ENCODE peak calls at places on chromosomes 12 and 14, in six cellular contexts. F, B, A, V, U and K are unnamed samples.

GRCh38 chr12:119803391-119803791 is 73.7 kb downstream of the CIT start:
- DNase-seq in F (peak; percentile 29), B (no peak), A (peak; percentile 58), V (peak; percentile 30), U (peak; percentile 47), K (no peak)

GRCh38 chr12:123269395-123269892 is 2.2 kb downstream of the CDK2AP1 start:
- DNase-seq in F (peak; percentile 73), B (peak; percentile 61), A (peak; percentile 55), V (peak; percentile 82), U (peak; percentile 80), K (peak; percentile 54)

GRCh38 chr14:67663633-67664032 is 10.8 kb downstream of the VTI1B start:
- DNase-seq in F (no peak), B (peak; percentile 66), A (no peak), V (no peak), U (no peak), K (no peak)

GRCh38 chr14:87643005-87643404 is 350.0 kb downstream of the GALC start:
- DNase-seq in F (peak; percentile 4), B (peak; percentile 5), A (no peak), V (no peak), U (no peak), K (no peak)

GRCh38 chr12:94263011-94263786 is 114.8 kb downstream of the PLXNC1 start:
- DNase-seq in F (no peak), B (no peak), A (no peak), V (no peak), U (no peak), K (peak; percentile 62)

GRCh38 chr12:124479680-124480468 is 87.5 kb downstream of the NCOR2 start:
- DNase-seq in F (no peak), B (no peak), A (no peak), V (no peak), U (no peak), K (no peak)

GRCh38 chr12:82673698-82674097 is 13.0 kb upstream of the TMTC2 start:
- DNase-seq in F (no peak), B (no peak), A (no peak), V (no peak), U (no peak), K (no peak)

GRCh38 chr12:126719886-126720666 is 1546.9 kb upstream of the TMEM132C start:
- DNase-seq in F (no peak), B (no peak), A (no peak), V (no peak), U (peak; percentile 25), K (no peak)

GRCh38 chr14:75794615-75795038 is 133.6 kb downstream of the TTLL5 start:
- DNase-seq in F (peak; percentile 88), B (peak; percentile 42), A (peak; percentile 82), V (no peak), U (no peak), K (no peak)

GRCh38 chr14:69667938-69668336 is 56.5 kb downstream of the SUSD6 start:
- DNase-seq in F (no peak), B (no peak), A (no peak), V (no peak), U (no peak), K (no peak)

GRCh38 chr12:46549527-46550265 is 177.1 kb upstream of the SLC38A2 start:
- DNase-seq in F (peak; percentile 92), B (peak; percentile 92), A (peak; percentile 96), V (no peak), U (no peak), K (peak; percentile 57)

GRCh38 chr14:64569108-64570045 is 19.6 kb downstream of the PPP1R36 start:
- DNase-seq in F (peak; percentile 88), B (peak; percentile 77), A (peak; percentile 92), V (no peak), U (no peak), K (no peak)

GRCh38 chr12:41795910-41796309 is 348.8 kb downstream of the GXYLT1 start:
- DNase-seq in F (no peak), B (no peak), A (no peak), V (peak; percentile 4), U (peak; percentile 17), K (no peak)

GRCh38 chr12:89706551-89707348 is 1.9 kb downstream of the ATP2B1 start:
- DNase-seq in F (no peak), B (peak; percentile 62), A (peak; percentile 44), V (no peak), U (peak; percentile 10), K (no peak)

GRCh38 chr12:89947437-89948265 is 239.0 kb upstream of the ATP2B1 start:
- DNase-seq in F (peak; percentile 92), B (peak; percentile 89), A (peak; percentile 97), V (no peak), U (no peak), K (peak; percentile 44)

GRCh38 chr12:123546281-123546680 is 12.8 kb upstream of the RILPL1 start:
- DNase-seq in F (no peak), B (peak; percentile 54), A (no peak), V (no peak), U (no peak), K (no peak)

GRCh38 chr12:67592228-67593011 is 56.1 kb upstream of the DYRK2 start:
- DNase-seq in F (peak; percentile 46), B (peak; percentile 62), A (peak; percentile 65), V (no peak), U (no peak), K (no peak)

GRCh38 chr12:2801044-2801783 is 6.4 kb downstream of the FKBP4 start:
- DNase-seq in F (no peak), B (no peak), A (no peak), V (no peak), U (no peak), K (no peak)

GRCh38 chr14:104665663-104666522 is 23.5 kb upstream of the INF2 start:
- DNase-seq in F (no peak), B (peak; percentile 30), A (no peak), V (peak; percentile 76), U (peak; percentile 62), K (no peak)
- TF ChIP-seq CTCF in F (peak; percentile 18), B (peak; percentile 34), A (peak; percentile 39), V (peak; percentile 50), U (no peak), K (peak; percentile 55)

DNA sequence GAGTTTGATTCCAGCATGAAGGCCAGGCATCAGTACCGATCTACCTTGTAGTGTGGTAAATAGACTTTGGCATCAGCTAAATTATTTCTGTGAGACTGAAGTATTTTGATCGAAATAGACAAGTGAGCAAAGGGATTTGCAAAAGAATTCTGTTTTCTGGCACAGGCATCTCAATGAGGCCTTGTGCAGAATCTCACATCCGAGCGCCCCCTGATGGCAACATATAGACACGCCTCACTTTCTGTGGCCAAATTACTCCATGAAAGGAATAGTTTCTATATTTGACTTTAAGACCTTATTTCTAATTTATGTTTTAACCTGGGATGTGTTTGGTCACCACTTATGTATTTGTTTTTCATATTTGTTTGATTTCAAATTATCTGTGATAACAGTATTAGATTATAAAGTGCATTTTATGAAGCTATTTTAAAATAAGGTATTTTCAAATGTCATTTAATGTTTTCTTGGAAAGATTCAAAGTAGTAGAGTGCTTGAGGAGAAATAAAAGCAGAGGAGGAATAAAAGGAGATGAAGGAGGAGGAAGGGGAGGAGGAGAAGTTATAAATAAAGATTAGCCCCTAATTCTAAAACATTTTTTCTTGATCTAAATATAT is 731.9 kb downstream of the NRXN3 start:
- DNase-seq in F (peak; percentile 58), B (peak; percentile 11), A (peak; percentile 36), V (peak; percentile 65), U (peak; percentile 66), K (no peak)
- TF ChIP-seq CTCF in F (peak; percentile 73), B (peak; percentile 63), A (peak; percentile 59), V (peak; percentile 80), U (peak; percentile 85), K (peak; percentile 29)

GRCh38 chr14:54498579-54498978 is 9.8 kb upstream of the GMFB start:
- DNase-seq in F (no peak), B (no peak), A (no peak), V (no peak), U (no peak), K (no peak)
- TF ChIP-seq CTCF in F (no peak), B (no peak), A (no peak), V (no peak), U (no peak), K (no peak)

DNA sequence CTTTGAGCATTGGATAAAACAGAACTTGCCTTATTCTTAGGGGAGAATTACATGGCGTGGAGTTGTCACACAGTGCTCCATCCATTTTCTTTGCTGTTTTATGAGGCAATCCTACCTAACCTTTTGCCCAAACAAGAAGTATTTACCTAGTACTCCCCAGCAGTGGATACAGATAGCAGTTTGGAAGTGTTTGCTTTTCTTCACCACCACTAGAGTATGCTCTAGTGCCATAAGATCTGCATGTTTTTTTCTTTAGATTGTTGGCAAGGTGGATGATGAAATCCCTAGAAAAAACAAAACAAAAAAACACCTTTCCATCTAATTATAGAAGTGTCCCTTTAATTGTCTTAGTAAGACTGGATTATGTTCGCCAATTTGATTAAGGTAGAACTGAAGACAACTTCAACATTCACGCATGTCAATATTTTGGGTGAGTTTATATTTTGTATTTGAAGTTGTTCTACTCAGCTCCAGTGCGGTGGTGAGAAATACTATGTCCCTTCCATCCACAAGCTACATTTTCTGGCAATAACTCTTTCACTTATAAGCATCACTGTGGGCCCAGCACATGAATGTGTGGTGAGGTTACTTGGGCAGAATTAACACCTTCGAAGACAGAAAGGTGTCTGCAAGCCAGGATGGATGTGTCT is 23.6 kb upstream of the TMEM260 start:
- DNase-seq in F (peak; percentile 65), B (peak; percentile 21), A (peak; percentile 59), V (no peak), U (no peak), K (no peak)
- TF ChIP-seq CTCF in F (peak; percentile 78), B (peak; percentile 51), A (peak; percentile 76), V (peak; percentile 71), U (peak; percentile 58), K (no peak)

DNA sequence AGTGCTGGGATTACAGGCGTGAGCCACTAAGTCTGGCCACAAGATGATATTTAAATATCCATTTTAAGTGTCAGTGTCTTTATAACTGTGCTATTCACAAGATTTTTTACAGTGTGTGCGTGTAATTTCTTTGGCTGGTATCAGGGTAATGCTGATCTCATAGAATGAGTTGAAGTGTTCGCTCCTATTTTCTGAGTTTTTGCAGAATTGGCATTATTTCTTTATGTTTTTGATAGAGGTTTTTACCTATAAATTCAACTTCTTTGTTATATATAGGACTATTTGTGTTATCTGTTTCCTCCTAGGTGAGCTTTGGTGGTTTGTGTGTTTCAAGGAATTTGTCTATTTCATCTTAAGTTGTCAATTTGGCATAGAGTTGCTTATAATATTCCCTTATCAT is 45.6 kb downstream of the FOXN4 start:
- DNase-seq in F (no peak), B (no peak), A (no peak), V (no peak), U (no peak), K (no peak)
- TF ChIP-seq CTCF in F (no peak), B (no peak), A (no peak), V (no peak), U (no peak), K (no peak)

DNA sequence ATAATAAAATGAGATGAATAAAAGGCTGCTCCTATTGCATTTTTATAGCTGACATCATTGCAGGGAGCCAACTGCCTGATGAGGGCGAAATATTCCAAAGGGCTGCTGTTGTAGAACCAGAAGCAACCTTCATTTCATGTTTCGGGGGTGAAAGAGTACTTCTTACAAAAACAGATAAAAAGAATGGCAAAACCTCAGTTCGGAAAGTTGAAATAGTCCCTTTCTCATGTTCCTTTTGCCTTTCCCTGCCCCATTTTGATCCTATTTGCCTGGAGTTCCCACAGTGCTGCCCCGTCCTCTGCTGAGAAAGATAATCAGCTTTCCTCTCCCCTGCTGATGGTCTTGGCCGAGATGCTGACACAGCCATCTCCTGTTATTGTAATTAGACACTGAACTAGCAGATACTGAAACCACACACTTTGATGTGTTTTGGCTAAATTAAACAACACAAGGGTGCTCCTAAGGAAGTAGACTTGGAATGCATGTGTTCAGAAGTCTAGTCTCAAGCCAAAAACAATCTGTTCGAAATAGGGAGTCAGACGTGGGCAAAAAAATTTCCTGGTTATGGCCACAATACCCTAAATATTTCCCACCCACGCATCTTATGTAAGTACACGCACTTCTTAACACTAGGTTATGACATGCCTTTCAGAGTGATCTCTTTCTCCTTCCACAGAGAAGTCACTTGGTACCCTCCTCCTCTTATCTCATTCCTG is 117.2 kb downstream of the PPM1H start:
- DNase-seq in F (peak; percentile 70), B (peak; percentile 11), A (peak; percentile 71), V (no peak), U (no peak), K (no peak)
- TF ChIP-seq CTCF in F (no peak), B (no peak), A (no peak), V (no peak), U (no peak), K (no peak)